ENCODE peak calls at places on chromosomes 11 and 22, in six cellular contexts. One of them, this sample, is unnamed.

GRCh38 chr11:79461144-79461543 is 20.3 kb upstream of the TENM4 start:
- DNase-seq in pancreas: no peak
- DNase-seq in AG09319: no peak
- DNase-seq in heart right ventricle: peak; percentile 27
- DNase-seq in fibroblast of lung: peak; percentile 57
- DNase-seq in neural progenitor cell: peak; percentile 64
- DNase-seq in this sample: no peak

GRCh38 chr11:69655479-69656394 is 14.8 kb downstream of the CCND1 start:
- DNase-seq in pancreas: no peak
- DNase-seq in AG09319: no peak
- DNase-seq in heart right ventricle: no peak
- DNase-seq in fibroblast of lung: no peak
- DNase-seq in neural progenitor cell: no peak
- DNase-seq in this sample: no peak

GRCh38 chr22:45576730-45577464 is 74.2 kb downstream of the FBLN1 start:
- DNase-seq in pancreas: no peak
- DNase-seq in AG09319: no peak
- DNase-seq in heart right ventricle: no peak
- DNase-seq in fibroblast of lung: no peak
- DNase-seq in neural progenitor cell: no peak
- DNase-seq in this sample: no peak

GRCh38 chr22:38649841-38650522 is 6.2 kb downstream of the FAM227A start:
- DNase-seq in pancreas: no peak
- DNase-seq in AG09319: no peak
- DNase-seq in heart right ventricle: no peak
- DNase-seq in fibroblast of lung: no peak
- DNase-seq in neural progenitor cell: no peak
- DNase-seq in this sample: no peak

GRCh38 chr11:83862691-83863090 is 576.5 kb upstream of the CCDC90B start:
- DNase-seq in pancreas: no peak
- DNase-seq in AG09319: no peak
- DNase-seq in heart right ventricle: peak; percentile 57
- DNase-seq in fibroblast of lung: no peak
- DNase-seq in neural progenitor cell: no peak
- DNase-seq in this sample: no peak

GRCh38 chr11:87425391-87425790 is 387.7 kb downstream of the TMEM135 start:
- DNase-seq in pancreas: no peak
- DNase-seq in AG09319: no peak
- DNase-seq in heart right ventricle: no peak
- DNase-seq in fibroblast of lung: no peak
- DNase-seq in neural progenitor cell: no peak
- DNase-seq in this sample: no peak

GRCh38 chr11:10454902-10455631 is at the start of gene AMPD3:
- DNase-seq in pancreas: no peak
- DNase-seq in AG09319: peak; percentile 72
- DNase-seq in heart right ventricle: no peak
- DNase-seq in fibroblast of lung: peak; percentile 93
- DNase-seq in neural progenitor cell: peak; percentile 22
- DNase-seq in this sample: no peak

GRCh38 chr11:44980533-44981427 is 30.1 kb upstream of the TP53I11 start:
- DNase-seq in pancreas: no peak
- DNase-seq in AG09319: no peak
- DNase-seq in heart right ventricle: no peak
- DNase-seq in fibroblast of lung: no peak
- DNase-seq in neural progenitor cell: no peak
- DNase-seq in this sample: no peak

GRCh38 chr11:94793822-94794221 is 25.7 kb downstream of the AMOTL1 start:
- DNase-seq in pancreas: no peak
- DNase-seq in AG09319: no peak
- DNase-seq in heart right ventricle: no peak
- DNase-seq in fibroblast of lung: peak; percentile 62
- DNase-seq in neural progenitor cell: no peak
- DNase-seq in this sample: no peak

GRCh38 chr11:107623183-107623582 is 32.2 kb downstream of the ELMOD1 start:
- DNase-seq in pancreas: no peak
- DNase-seq in AG09319: no peak
- DNase-seq in heart right ventricle: no peak
- DNase-seq in fibroblast of lung: no peak
- DNase-seq in neural progenitor cell: no peak
- DNase-seq in this sample: no peak

GRCh38 chr22:37226514-37226913 is 14.2 kb upstream of the SSTR3 start:
- DNase-seq in pancreas: no peak
- DNase-seq in AG09319: no peak
- DNase-seq in heart right ventricle: no peak
- DNase-seq in fibroblast of lung: no peak
- DNase-seq in neural progenitor cell: no peak
- DNase-seq in this sample: no peak

GRCh38 chr11:61956191-61957027 is 6.3 kb downstream of the BEST1 start:
- DNase-seq in pancreas: no peak
- DNase-seq in AG09319: no peak
- DNase-seq in heart right ventricle: no peak
- DNase-seq in fibroblast of lung: no peak
- DNase-seq in neural progenitor cell: no peak
- DNase-seq in this sample: no peak

GRCh38 chr11:58318532-58318931 is 40.3 kb downstream of the OR5B17 start:
- DNase-seq in pancreas: no peak
- DNase-seq in AG09319: no peak
- DNase-seq in heart right ventricle: no peak
- DNase-seq in fibroblast of lung: peak; percentile 15
- DNase-seq in neural progenitor cell: no peak
- DNase-seq in this sample: no peak

GRCh38 chr11:120563698-120564572 is 52.4 kb downstream of the GRIK4 start:
- DNase-seq in pancreas: no peak
- DNase-seq in AG09319: no peak
- DNase-seq in heart right ventricle: peak; percentile 32
- DNase-seq in fibroblast of lung: peak; percentile 28
- DNase-seq in neural progenitor cell: peak; percentile 88
- DNase-seq in this sample: no peak

GRCh38 chr11:105937331-105937730 is 84.7 kb downstream of the MSANTD4 start:
- DNase-seq in pancreas: no peak
- DNase-seq in AG09319: no peak
- DNase-seq in heart right ventricle: no peak
- DNase-seq in fibroblast of lung: peak; percentile 29
- DNase-seq in neural progenitor cell: no peak
- DNase-seq in this sample: no peak

GRCh38 chr22:49992921-49993648 is 19.5 kb downstream of the IL17REL start:
- DNase-seq in pancreas: peak; percentile 51
- DNase-seq in AG09319: no peak
- DNase-seq in heart right ventricle: peak; percentile 54
- DNase-seq in fibroblast of lung: peak; percentile 37
- DNase-seq in neural progenitor cell: peak; percentile 77
- DNase-seq in this sample: no peak

GRCh38 chr22:39728236-39728860 is 157.8 kb downstream of the CACNA1I start:
- DNase-seq in pancreas: no peak
- DNase-seq in AG09319: no peak
- DNase-seq in heart right ventricle: no peak
- DNase-seq in fibroblast of lung: no peak
- DNase-seq in neural progenitor cell: no peak
- DNase-seq in this sample: no peak

GRCh38 chr11:65891180-65892136 is 985 bp downstream of the CCDC85B start:
- DNase-seq in pancreas: no peak
- DNase-seq in AG09319: no peak
- DNase-seq in heart right ventricle: peak; percentile 85
- DNase-seq in fibroblast of lung: peak; percentile 37
- DNase-seq in neural progenitor cell: peak; percentile 79
- DNase-seq in this sample: no peak
- TF ChIP-seq CTCF in pancreas: no peak
- TF ChIP-seq CTCF in AG09319: peak; percentile 32
- TF ChIP-seq CTCF in heart right ventricle: peak; percentile 47
- TF ChIP-seq CTCF in fibroblast of lung: peak; percentile 22
- TF ChIP-seq CTCF in neural progenitor cell: peak; percentile 52
- TF ChIP-seq CTCF in this sample: no peak

GRCh38 chr22:19499880-19500242 is 20.1 kb downstream of the CDC45 start:
- DNase-seq in pancreas: no peak
- DNase-seq in AG09319: no peak
- DNase-seq in heart right ventricle: no peak
- DNase-seq in fibroblast of lung: no peak
- DNase-seq in neural progenitor cell: no peak
- DNase-seq in this sample: no peak
- TF ChIP-seq CTCF in pancreas: no peak
- TF ChIP-seq CTCF in AG09319: no peak
- TF ChIP-seq CTCF in heart right ventricle: no peak
- TF ChIP-seq CTCF in fibroblast of lung: no peak
- TF ChIP-seq CTCF in neural progenitor cell: no peak
- TF ChIP-seq CTCF in this sample: no peak

GRCh38 chr11:46675288-46675851 is 25.0 kb downstream of the ARHGAP1 start:
- DNase-seq in pancreas: peak; percentile 75
- DNase-seq in AG09319: peak; percentile 63
- DNase-seq in heart right ventricle: peak; percentile 56
- DNase-seq in fibroblast of lung: peak; percentile 78
- DNase-seq in neural progenitor cell: no peak
- DNase-seq in this sample: peak; percentile 18
- TF ChIP-seq CTCF in pancreas: no peak
- TF ChIP-seq CTCF in AG09319: no peak
- TF ChIP-seq CTCF in heart right ventricle: no peak
- TF ChIP-seq CTCF in fibroblast of lung: peak; percentile 20
- TF ChIP-seq CTCF in neural progenitor cell: no peak
- TF ChIP-seq CTCF in this sample: no peak

DNA sequence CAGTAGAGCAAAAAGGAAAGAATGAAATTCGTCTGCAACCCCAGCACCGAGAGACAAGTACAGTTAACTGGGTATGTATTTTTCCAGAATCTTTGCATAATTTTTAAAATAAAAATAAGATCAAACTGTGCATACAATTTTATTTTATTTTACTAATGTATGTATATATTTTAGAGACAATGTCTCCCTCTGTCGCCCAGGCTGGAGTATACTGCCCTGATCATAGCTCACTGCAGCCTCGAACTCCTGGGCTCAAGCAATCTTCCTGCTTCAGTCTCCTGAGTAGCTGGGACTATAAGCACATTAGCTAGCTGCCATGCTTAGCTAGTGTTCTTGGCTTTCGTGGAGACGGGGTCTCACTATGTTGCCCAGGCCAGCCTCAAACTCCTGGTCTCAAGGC is 18.8 kb upstream of the DRD2 start:
- DNase-seq in pancreas: no peak
- DNase-seq in AG09319: no peak
- DNase-seq in heart right ventricle: no peak
- DNase-seq in fibroblast of lung: no peak
- DNase-seq in neural progenitor cell: no peak
- DNase-seq in this sample: no peak
- TF ChIP-seq CTCF in pancreas: no peak
- TF ChIP-seq CTCF in AG09319: no peak
- TF ChIP-seq CTCF in heart right ventricle: no peak
- TF ChIP-seq CTCF in fibroblast of lung: no peak
- TF ChIP-seq CTCF in neural progenitor cell: no peak
- TF ChIP-seq CTCF in this sample: peak; percentile 34

DNA sequence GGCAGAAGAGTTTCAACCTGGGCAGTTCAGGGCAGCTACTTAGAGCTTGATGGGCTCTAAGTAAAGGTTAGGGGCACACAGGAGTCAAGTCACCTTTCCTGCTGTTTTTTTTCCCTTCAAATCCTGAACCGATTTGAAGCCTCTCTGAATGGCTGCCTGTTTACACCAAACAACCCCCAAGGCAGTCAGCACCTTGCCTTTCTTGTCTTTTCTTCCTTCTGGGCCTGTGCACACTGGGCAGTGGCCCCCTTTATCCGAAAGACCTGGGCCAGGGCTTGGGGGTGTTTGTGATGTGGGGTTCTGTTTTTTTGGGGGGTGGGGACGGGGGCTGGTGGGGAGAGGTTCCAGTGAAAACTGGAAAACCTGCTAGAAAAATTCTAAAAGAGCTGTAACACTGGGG is 4.3 kb downstream of the RSPH14 start:
- DNase-seq in pancreas: no peak
- DNase-seq in AG09319: no peak
- DNase-seq in heart right ventricle: no peak
- DNase-seq in fibroblast of lung: no peak
- DNase-seq in neural progenitor cell: no peak
- DNase-seq in this sample: no peak
- TF ChIP-seq CTCF in pancreas: no peak
- TF ChIP-seq CTCF in AG09319: no peak
- TF ChIP-seq CTCF in heart right ventricle: no peak
- TF ChIP-seq CTCF in fibroblast of lung: no peak
- TF ChIP-seq CTCF in neural progenitor cell: no peak
- TF ChIP-seq CTCF in this sample: no peak

This sample was measured in LNCaP clone FGC.